ENCODE peak calls at places on chromosome 16, in five cellular contexts. O, Z, D, K and W are unnamed samples.

GRCh38 chr16:17334096-17334495 is 136.7 kb downstream of the XYLT1 start:
- DNase-seq in D (peak), O (peak), K (peak), Z (no peak), W (peak)

GRCh38 chr16:70430667-70431536 is 8.0 kb downstream of the ST3GAL2 start:
- DNase-seq in Z (no peak), K (peak), D (no peak), O (no peak), W (no peak)

GRCh38 chr16:27462846-27463682 is 61.1 kb downstream of the IL21R start:
- DNase-seq in D (no peak), K (no peak), Z (no peak), O (no peak), W (no peak)

GRCh38 chr16:67163164-67163902 is 1.2 kb upstream of the HSF4 start:
- DNase-seq in D (peak), O (no peak), Z (peak), K (peak), W (peak)

GRCh38 chr16:23353440-23353839 is 51.3 kb downstream of the SCNN1B start:
- DNase-seq in D (no peak), Z (no peak), O (no peak), K (no peak), W (no peak)

GRCh38 chr16:68387301-68387700 is 61.0 kb downstream of the SMPD3 start:
- DNase-seq in K (no peak), D (no peak), O (no peak), Z (no peak), W (no peak)

GRCh38 chr16:56912746-56913703 is 18.9 kb upstream of the HERPUD1 start:
- DNase-seq in K (peak), O (peak), Z (no peak), D (peak), W (peak)

GRCh38 chr16:75011634-75012307 is 12.9 kb downstream of the ZNRF1 start:
- DNase-seq in D (peak), K (peak), Z (no peak), O (peak), W (peak)

GRCh38 chr16:35409503-35409902 is 1950.1 kb downstream of the TP53TG3F start:
- DNase-seq in D (peak), K (no peak), O (no peak), Z (no peak), W (peak)